ENCODE peak calls at places on chromosomes 12 and 14, in eight cellular contexts. Q is lung microvascular endothelial cell, A is NCI-H2029 treated with DMSO at 0.1 percent for 48 hours, Z is spleen, N is HT1080, I is right lobe of liver, X is amniotic stem cell, L is GM10248. C is an unnamed sample.
A peak's percentile ranks its signal among the peaks of the same experiment; 100 is the strongest.

GRCh38 chr14:70416322-70416716 is 571 bp downstream of the SYNJ2BP start:
- DNase-seq in Z (no peak), L (no peak), N (peak; percentile 9), X (no peak), A (peak; percentile 3), Q (no peak), I (no peak), C (no peak)

GRCh38 chr12:49019435-49020317 is 1.1 kb upstream of the PRKAG1 start:
- DNase-seq in A (no peak), I (peak; percentile 32), L (peak; percentile 70), Z (no peak), X (no peak), N (peak; percentile 32), Q (peak; percentile 48), C (no peak)

GRCh38 chr14:100428727-100429126 is 105.6 kb downstream of the SLC25A47 start:
- DNase-seq in Q (peak; percentile 80), L (no peak), Z (peak; percentile 25), I (no peak), A (no peak), X (no peak), N (peak; percentile 58), C (no peak)

GRCh38 chr14:80549141-80549540 is 337.8 kb upstream of the DIO2 start:
- DNase-seq in X (no peak), L (no peak), N (no peak), Z (no peak), I (no peak), Q (no peak), A (no peak), C (no peak)

GRCh38 chr12:15899282-15899870 is 11.8 kb upstream of the DERA start:
- DNase-seq in Z (no peak), I (no peak), L (no peak), A (peak; percentile 12), Q (peak; percentile 36), X (no peak), N (peak; percentile 15), C (no peak)

GRCh38 chr12:13702401-13702800 is 279.0 kb downstream of the GRIN2B start:
- DNase-seq in Q (no peak), I (no peak), Z (no peak), X (no peak), N (no peak), A (no peak), L (no peak), C (no peak)

GRCh38 chr14:72701610-72702009 is 192.3 kb downstream of the DPF3 start:
- DNase-seq in A (no peak), Z (no peak), I (no peak), Q (no peak), N (no peak), X (no peak), L (no peak), C (no peak)

GRCh38 chr12:109841356-109841755 is 8.2 kb upstream of the TRPV4 start:
- DNase-seq in Q (no peak), X (no peak), L (no peak), Z (no peak), N (no peak), I (no peak), A (no peak), C (no peak)

GRCh38 chr14:78576437-78577166 is 406.4 kb downstream of the NRXN3 start:
- DNase-seq in A (no peak), N (no peak), Z (no peak), X (no peak), L (no peak), I (no peak), Q (no peak), C (no peak)